ENCODE peak calls at places on chromosomes 11 and 22, in five cellular contexts. One of them, this sample, is unnamed.

GRCh38 chr11:46725338-46726205 is 6.6 kb downstream of the F2 start:
- DNase-seq in suprapubic skin: no peak
- DNase-seq in heart left ventricle: no peak
- DNase-seq in cardiac muscle cell: no peak
- DNase-seq in heart right ventricle: no peak
- DNase-seq in this sample: peak

GRCh38 chr11:34339149-34340064 is 18.4 kb downstream of the ABTB2 start:
- DNase-seq in suprapubic skin: no peak
- DNase-seq in heart left ventricle: no peak
- DNase-seq in cardiac muscle cell: no peak
- DNase-seq in heart right ventricle: no peak
- DNase-seq in this sample: peak

GRCh38 chr11:1931791-1932480 is 12.4 kb downstream of the TNNT3 start:
- DNase-seq in heart left ventricle: no peak
- DNase-seq in cardiac muscle cell: no peak
- DNase-seq in heart right ventricle: no peak
- DNase-seq in suprapubic skin: no peak
- DNase-seq in this sample: no peak

GRCh38 chr22:26553056-26553752 is 36.7 kb downstream of the TPST2 start:
- DNase-seq in suprapubic skin: no peak
- DNase-seq in heart left ventricle: no peak
- DNase-seq in heart right ventricle: no peak
- DNase-seq in cardiac muscle cell: no peak
- DNase-seq in this sample: peak

GRCh38 chr11:32420139-32420538 is 15.2 kb downstream of the WT1 start:
- DNase-seq in heart right ventricle: no peak
- DNase-seq in heart left ventricle: no peak
- DNase-seq in cardiac muscle cell: no peak
- DNase-seq in suprapubic skin: no peak
- DNase-seq in this sample: no peak

GRCh38 chr11:7637447-7638157 is 35.7 kb downstream of the CYB5R2 start:
- DNase-seq in suprapubic skin: no peak
- DNase-seq in cardiac muscle cell: no peak
- DNase-seq in heart left ventricle: peak
- DNase-seq in heart right ventricle: peak
- DNase-seq in this sample: peak

GRCh38 chr11:315051-315481 is 1.2 kb downstream of the IFITM1 start:
- DNase-seq in heart left ventricle: no peak
- DNase-seq in heart right ventricle: no peak
- DNase-seq in suprapubic skin: no peak
- DNase-seq in cardiac muscle cell: no peak
- DNase-seq in this sample: no peak

GRCh38 chr11:123122341-123122740 is 60.4 kb upstream of the HSPA8 start:
- DNase-seq in cardiac muscle cell: no peak
- DNase-seq in heart left ventricle: no peak
- DNase-seq in heart right ventricle: no peak
- DNase-seq in suprapubic skin: no peak
- DNase-seq in this sample: no peak

GRCh38 chr11:18567081-18567480 is 21.5 kb downstream of the UEVLD start:
- DNase-seq in cardiac muscle cell: no peak
- DNase-seq in suprapubic skin: no peak
- DNase-seq in heart right ventricle: no peak
- DNase-seq in heart left ventricle: no peak
- DNase-seq in this sample: no peak

GRCh38 chr11:66337103-66337899 is 1.1 kb upstream of the RIN1 start:
- DNase-seq in suprapubic skin: no peak
- DNase-seq in heart right ventricle: no peak
- DNase-seq in cardiac muscle cell: no peak
- DNase-seq in heart left ventricle: no peak
- DNase-seq in this sample: peak

GRCh38 chr22:50179937-50180726 is 5.6 kb upstream of the TRABD start:
- DNase-seq in suprapubic skin: no peak
- DNase-seq in heart right ventricle: no peak
- DNase-seq in heart left ventricle: peak
- DNase-seq in cardiac muscle cell: no peak
- DNase-seq in this sample: no peak

GRCh38 chr11:64060861-64061444 is 25.2 kb downstream of the FLRT1 start:
- DNase-seq in heart left ventricle: peak
- DNase-seq in heart right ventricle: peak
- DNase-seq in suprapubic skin: no peak
- DNase-seq in cardiac muscle cell: peak
- DNase-seq in this sample: peak

GRCh38 chr22:38861927-38862326 is 10.1 kb downstream of the CBX6 start:
- DNase-seq in cardiac muscle cell: no peak
- DNase-seq in heart left ventricle: no peak
- DNase-seq in suprapubic skin: no peak
- DNase-seq in heart right ventricle: no peak
- DNase-seq in this sample: peak

GRCh38 chr11:45087301-45087700 is 59.1 kb upstream of the PRDM11 start:
- DNase-seq in cardiac muscle cell: no peak
- DNase-seq in heart right ventricle: no peak
- DNase-seq in heart left ventricle: no peak
- DNase-seq in suprapubic skin: no peak
- DNase-seq in this sample: peak

GRCh38 chr11:130215531-130216220 is 56.1 kb downstream of the ST14 start:
- DNase-seq in cardiac muscle cell: peak
- DNase-seq in suprapubic skin: no peak
- DNase-seq in heart right ventricle: no peak
- DNase-seq in heart left ventricle: peak
- DNase-seq in this sample: no peak

GRCh38 chr11:44309483-44310197 is at the start of gene ALX4:
- DNase-seq in cardiac muscle cell: peak
- DNase-seq in heart right ventricle: peak
- DNase-seq in heart left ventricle: peak
- DNase-seq in suprapubic skin: no peak
- DNase-seq in this sample: peak

GRCh38 chr22:44182591-44183588 is 2.2 kb downstream of the PARVG start:
- DNase-seq in suprapubic skin: no peak
- DNase-seq in cardiac muscle cell: no peak
- DNase-seq in heart right ventricle: peak
- DNase-seq in heart left ventricle: peak
- DNase-seq in this sample: no peak

GRCh38 chr22:33076368-33076767 is 18.2 kb upstream of the SYN3 start:
- DNase-seq in heart left ventricle: no peak
- DNase-seq in cardiac muscle cell: peak
- DNase-seq in suprapubic skin: no peak
- DNase-seq in heart right ventricle: no peak
- DNase-seq in this sample: no peak

GRCh38 chr22:31343235-31344191 is 2.6 kb downstream of the PATZ1 start:
- DNase-seq in heart left ventricle: peak
- DNase-seq in cardiac muscle cell: peak
- DNase-seq in heart right ventricle: peak
- DNase-seq in suprapubic skin: no peak
- DNase-seq in this sample: peak

GRCh38 chr11:94417386-94417987 is 16.3 kb upstream of the GPR83 start:
- DNase-seq in cardiac muscle cell: peak
- DNase-seq in heart left ventricle: no peak
- DNase-seq in suprapubic skin: no peak
- DNase-seq in heart right ventricle: no peak
- DNase-seq in this sample: peak

GRCh38 chr11:75429902-75430691 is 2.9 kb downstream of the KLHL35 start:
- DNase-seq in cardiac muscle cell: peak
- DNase-seq in heart left ventricle: peak
- DNase-seq in heart right ventricle: peak
- DNase-seq in suprapubic skin: no peak
- DNase-seq in this sample: peak

GRCh38 chr11:129291556-129291955 is 84.1 kb upstream of the BARX2 start:
- DNase-seq in heart left ventricle: no peak
- DNase-seq in suprapubic skin: no peak
- DNase-seq in heart right ventricle: no peak
- DNase-seq in cardiac muscle cell: no peak
- DNase-seq in this sample: no peak

GRCh38 chr11:34366522-34366921 is 8.7 kb upstream of the ABTB2 start:
- DNase-seq in heart left ventricle: no peak
- DNase-seq in cardiac muscle cell: no peak
- DNase-seq in heart right ventricle: no peak
- DNase-seq in suprapubic skin: no peak
- DNase-seq in this sample: peak

GRCh38 chr11:134386945-134387344 is 25.1 kb downstream of the B3GAT1 start:
- DNase-seq in heart right ventricle: no peak
- DNase-seq in heart left ventricle: no peak
- DNase-seq in suprapubic skin: no peak
- DNase-seq in cardiac muscle cell: no peak
- DNase-seq in this sample: peak

GRCh38 chr11:34331329-34331728 is 26.5 kb downstream of the ABTB2 start:
- DNase-seq in heart left ventricle: no peak
- DNase-seq in suprapubic skin: no peak
- DNase-seq in heart right ventricle: no peak
- DNase-seq in cardiac muscle cell: no peak
- DNase-seq in this sample: peak

GRCh38 chr11:71256080-71256479 is 3.7 kb upstream of the SHANK2 start:
- DNase-seq in heart left ventricle: no peak
- DNase-seq in heart right ventricle: no peak
- DNase-seq in suprapubic skin: no peak
- DNase-seq in cardiac muscle cell: no peak
- DNase-seq in this sample: no peak

This sample was measured in NCI-H69.